ENCODE peak calls at places on chromosome X, in nine cellular contexts. X, I, B, K, T, P, G, V and N are unnamed samples.

GRCh38 chrX:102712216-102712966 is at the start of gene GPRASP2:
- DNase-seq in X (peak; percentile 38), I (no peak), B (peak; percentile 55), K (peak; percentile 78), T (peak; percentile 24), P (peak; percentile 77), G (no peak), V (peak; percentile 33), N (peak; percentile 42)

GRCh38 chrX:64571011-64571410 is 175.8 kb upstream of the MTMR8 start:
- DNase-seq in X (no peak), I (no peak), B (no peak), K (no peak), T (no peak), P (no peak), G (no peak), V (no peak), N (no peak)

GRCh38 chrX:27309406-27309805 is 153.7 kb downstream of the PPP4R3C start:
- DNase-seq in X (no peak), I (no peak), B (no peak), K (no peak), T (no peak), P (no peak), G (no peak), V (no peak), N (no peak)

GRCh38 chrX:138006176-138006575 is 440.2 kb downstream of the ZIC3 start:
- DNase-seq in X (no peak), I (no peak), B (no peak), K (no peak), T (no peak), P (no peak), G (no peak), V (no peak), N (no peak)

GRCh38 chrX:132786217-132786616 is 172.2 kb downstream of the HS6ST2 start:
- DNase-seq in X (no peak), I (no peak), B (no peak), K (no peak), T (no peak), P (no peak), G (no peak), V (no peak), N (no peak)

GRCh38 chrX:46575991-46576392 is 2.4 kb downstream of the CHST7 start:
- DNase-seq in X (no peak), I (no peak), B (no peak), K (peak; percentile 72), T (peak; percentile 32), P (no peak), G (no peak), V (peak; percentile 34), N (no peak)

GRCh38 chrX:119391279-119391678 is 7.9 kb upstream of the SLC25A43 start:
- DNase-seq in X (peak; percentile 31), I (no peak), B (no peak), K (no peak), T (peak; percentile 16), P (no peak), G (peak; percentile 26), V (no peak), N (peak; percentile 18)

GRCh38 chrX:31266172-31267076 is 194.6 kb upstream of the FTHL17 start:
- DNase-seq in X (peak; percentile 59), I (peak; percentile 29), B (peak; percentile 72), K (peak; percentile 64), T (peak; percentile 43), P (peak; percentile 78), G (peak; percentile 55), V (peak; percentile 49), N (peak; percentile 52)

GRCh38 chrX:44733931-44734330 is 109.9 kb upstream of the DUSP21 start:
- DNase-seq in X (no peak), I (no peak), B (no peak), K (no peak), T (no peak), P (no peak), G (no peak), V (no peak), N (no peak)

GRCh38 chrX:104319346-104319745 is 64.6 kb upstream of the ESX1 start:
- DNase-seq in X (no peak), I (no peak), B (no peak), K (no peak), T (no peak), P (no peak), G (no peak), V (no peak), N (no peak)

GRCh38 chrX:34848281-34848680 is 94.3 kb upstream of the FAM47B start:
- DNase-seq in X (no peak), I (no peak), B (no peak), K (no peak), T (peak; percentile 55), P (no peak), G (no peak), V (no peak), N (no peak)

GRCh38 chrX:110346681-110347080 is 12.0 kb upstream of the RTL9 start:
- DNase-seq in X (no peak), I (no peak), B (peak; percentile 25), K (no peak), T (no peak), P (peak; percentile 30), G (no peak), V (peak; percentile 3), N (no peak)

GRCh38 chrX:134599173-134599914 is 58.9 kb downstream of the PLAC1 start:
- DNase-seq in X (no peak), I (peak; percentile 13), B (no peak), K (peak; percentile 61), T (no peak), P (no peak), G (no peak), V (peak; percentile 5), N (no peak)

GRCh38 chrX:19747672-19748610 is 139.5 kb downstream of the SH3KBP1 start:
- DNase-seq in X (peak; percentile 48), I (no peak), B (no peak), K (no peak), T (no peak), P (peak; percentile 65), G (no peak), V (no peak), N (no peak)

GRCh38 chrX:40097101-40097491 is 662 bp downstream of the BCOR start:
- DNase-seq in X (no peak), I (no peak), B (no peak), K (no peak), T (no peak), P (no peak), G (no peak), V (peak; percentile 20), N (peak; percentile 30)

GRCh38 chrX:97609357-97609756 is 725.6 kb downstream of the RPA4 start:
- DNase-seq in X (no peak), I (no peak), B (no peak), K (no peak), T (no peak), P (no peak), G (no peak), V (no peak), N (no peak)

GRCh38 chrX:25659317-25659716 is 478.8 kb upstream of the MAGEB18 start:
- DNase-seq in X (no peak), I (no peak), B (no peak), K (no peak), T (no peak), P (no peak), G (no peak), V (no peak), N (no peak)

GRCh38 chrX:39756086-39756883 is 341.5 kb downstream of the BCOR start:
- DNase-seq in X (no peak), I (no peak), B (no peak), K (no peak), T (no peak), P (no peak), G (no peak), V (no peak), N (peak; percentile 60)

GRCh38 chrX:151713859-151714258 is 2.0 kb upstream of the FATE1 start:
- DNase-seq in X (no peak), I (no peak), B (peak; percentile 20), K (no peak), T (peak; percentile 8), P (no peak), G (peak; percentile 25), V (peak; percentile 19), N (peak; percentile 56)

DNA sequence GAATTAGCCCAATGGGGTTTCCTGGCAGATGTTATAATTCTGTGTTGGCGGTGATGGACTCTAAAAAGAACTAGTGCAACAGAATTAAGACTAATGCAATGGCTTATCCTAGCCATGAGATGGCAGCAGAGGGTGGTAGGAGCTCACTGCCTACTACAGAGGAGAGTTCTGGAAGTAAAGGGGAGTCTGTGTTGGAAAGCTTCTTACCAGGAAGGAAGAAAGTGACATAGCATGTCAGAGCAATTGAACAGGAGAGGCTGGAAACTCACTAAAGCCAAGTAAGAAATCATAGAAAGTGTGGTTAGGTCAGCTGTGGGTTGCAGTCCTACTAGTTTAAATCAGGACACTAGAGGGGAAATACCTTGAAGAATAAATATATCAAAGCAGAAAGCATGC is 6.3 kb upstream of the TRPC5OS start:
- DNase-seq in X (peak; percentile 7), I (no peak), B (peak; percentile 79), K (no peak), T (peak; percentile 35), P (no peak), G (peak; percentile 54), V (peak; percentile 14), N (peak; percentile 60)
- H3K27ac ChIP-seq in X (no peak overlapping the region), I (no peak overlapping the region), B (no peak overlapping the region), K (no peak overlapping the region), T (no peak overlapping the region), P (no peak overlapping the region), G (no peak overlapping the region), V (no peak overlapping the region), N (no peak overlapping the region)

GRCh38 chrX:68694429-68695205 is 47.2 kb downstream of the STARD8 start:
- DNase-seq in X (no peak), I (no peak), B (no peak), K (no peak), T (no peak), P (no peak), G (peak; percentile 34), V (no peak), N (no peak)
- H3K4me3 ChIP-seq in X (peak overlapping the region; percentile 53), I (peak overlapping the region; percentile 51), B (peak overlapping the region; percentile 37), K (peak overlapping the region; percentile 58), T (no peak overlapping the region), P (peak overlapping the region; percentile 84), G (peak overlapping the region; percentile 65), V (peak overlapping the region; percentile 53), N (peak overlapping the region; percentile 91)

GRCh38 chrX:2220296-2220695 is 280.5 kb downstream of the DHRSX start:
- DNase-seq in X (no peak), I (no peak), B (no peak), K (peak; percentile 1), T (no peak), P (no peak), G (no peak), V (no peak), N (no peak)
- H3K9me3 ChIP-seq in X (peaks cover 25% of the 10 kb centered on the region), I (peaks cover 5% of the 10 kb centered on the region), B (no peaks in the 10 kb centered on the region), K (peaks cover 35% of the 10 kb centered on the region), T (peaks cover 30% of the 10 kb centered on the region), P (peaks cover 17% of the 10 kb centered on the region), G (no peaks in the 10 kb centered on the region), V (peaks cover 21% of the 10 kb centered on the region), N (peaks cover 4% of the 10 kb centered on the region)

GRCh38 chrX:32867781-32868523 is 343.4 kb downstream of the DMD start:
- DNase-seq in X (no peak), I (no peak), B (no peak), K (no peak), T (no peak), P (no peak), G (no peak), V (no peak), N (no peak)

GRCh38 chrX:32873786-32874185 is 337.6 kb downstream of the DMD start:
- DNase-seq in X (no peak), I (no peak), B (no peak), K (no peak), T (peak; percentile 15), P (no peak), G (no peak), V (no peak), N (no peak)

GRCh38 chrX:32871636-32872035 is 339.7 kb downstream of the DMD start:
- DNase-seq in X (no peak), I (no peak), B (no peak), K (no peak), T (peak; percentile 74), P (no peak), G (no peak), V (no peak), N (no peak)

GRCh38 chrX:32868524-32868895 is 342.8 kb downstream of the DMD start:
- DNase-seq in X (no peak), I (no peak), B (no peak), K (no peak), T (no peak), P (no peak), G (no peak), V (no peak), N (no peak)
- H3K27ac ChIP-seq in X (no peak overlapping the region), I (no peak overlapping the region), B (no peak overlapping the region), K (no peak overlapping the region), T (no peak overlapping the region), P (no peak overlapping the region), G (no peak overlapping the region), V (no peak overlapping the region), N (no peak overlapping the region)